ENCODE peak calls at places on chromosomes 5 and 9, in nine cellular contexts. T, G, A, R, D, L, P, Y and I are unnamed samples.

GRCh38 chr5:74027732-74028338 is 401.8 kb downstream of the ARHGEF28 start:
- DNase-seq in T (no peak), G (no peak), A (no peak), R (no peak), D (no peak), L (no peak), P (no peak), Y (no peak), I (no peak)

GRCh38 chr5:99589424-99589823 is 660.6 kb upstream of the CHD1 start:
- DNase-seq in T (no peak), G (no peak), A (no peak), R (no peak), D (no peak), L (no peak), P (no peak), Y (no peak), I (no peak)

GRCh38 chr9:14366071-14366470 is 52.1 kb upstream of the NFIB start:
- DNase-seq in T (no peak), G (peak), A (peak), R (no peak), D (peak), L (no peak), P (no peak), Y (no peak), I (peak)

GRCh38 chr5:154818459-154819116 is 31.8 kb downstream of the FAXDC2 start:
- DNase-seq in T (peak), G (no peak), A (no peak), R (no peak), D (no peak), L (no peak), P (no peak), Y (no peak), I (no peak)

GRCh38 chr5:112294126-112294525 is 125.0 kb downstream of the EPB41L4A start:
- DNase-seq in T (no peak), G (no peak), A (no peak), R (no peak), D (no peak), L (no peak), P (no peak), Y (no peak), I (no peak)

GRCh38 chr9:114027901-114028465 is 50.1 kb downstream of the AMBP start:
- DNase-seq in T (no peak), G (no peak), A (no peak), R (no peak), D (no peak), L (no peak), P (no peak), Y (no peak), I (no peak)

GRCh38 chr5:179318193-179318955 is 26.9 kb downstream of the ADAMTS2 start:
- DNase-seq in T (no peak), G (no peak), A (no peak), R (no peak), D (no peak), L (no peak), P (no peak), Y (no peak), I (no peak)

GRCh38 chr5:139137703-139138102 is 60.5 kb downstream of the SIL1 start:
- DNase-seq in T (peak), G (peak), A (peak), R (no peak), D (no peak), L (no peak), P (peak), Y (peak), I (no peak)

GRCh38 chr5:151251001-151251551 is 1.9 kb upstream of the GM2A start:
- DNase-seq in T (no peak), G (no peak), A (no peak), R (no peak), D (no peak), L (no peak), P (peak), Y (no peak), I (no peak)

GRCh38 chr5:134851307-134851923 is 5.6 kb downstream of the C5orf24 start:
- DNase-seq in T (peak), G (peak), A (peak), R (no peak), D (peak), L (no peak), P (peak), Y (no peak), I (no peak)

DNA sequence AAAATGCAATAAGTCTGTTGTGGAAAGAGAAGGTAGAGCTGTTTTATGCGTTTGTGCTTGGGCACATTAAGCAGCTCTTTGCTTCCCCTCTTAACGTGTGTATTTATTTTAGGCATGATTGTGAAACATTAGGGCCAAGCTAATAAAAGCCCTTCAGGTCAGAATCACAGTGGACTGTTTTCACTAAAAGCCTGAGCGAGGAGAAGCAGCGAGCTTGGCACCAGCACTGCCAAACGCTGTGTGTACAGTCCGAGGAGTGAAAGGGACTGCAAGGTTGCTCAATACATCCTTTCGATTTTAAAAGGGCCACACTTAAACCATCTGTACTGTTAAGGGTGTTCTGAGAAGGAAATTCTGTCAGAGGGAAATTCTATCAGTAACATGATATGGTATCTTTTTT is 107.2 kb upstream of the CKMT2 start:
- DNase-seq in T (peak), G (no peak), A (no peak), R (no peak), D (no peak), L (no peak), P (no peak), Y (peak), I (no peak)
- H3K4me3 ChIP-seq in T (no peak), G (no peak), A (no peak), R (no peak), D (no peak), L (no peak), P (no peak), Y (no peak), I (no peak)

GRCh38 chr9:129888809-129889460 is 53.7 kb downstream of the USP20 start:
- DNase-seq in T (no peak), G (no peak), A (no peak), R (no peak), D (no peak), L (no peak), P (no peak), Y (no peak), I (no peak)

GRCh38 chr9:129888085-129888808 is 53.0 kb downstream of the USP20 start:
- DNase-seq in T (no peak), G (no peak), A (no peak), R (peak), D (no peak), L (peak), P (no peak), Y (no peak), I (no peak)

GRCh38 chr9:129889461-129889935 is 54.2 kb downstream of the USP20 start:
- DNase-seq in T (no peak), G (no peak), A (no peak), R (no peak), D (no peak), L (peak), P (no peak), Y (no peak), I (no peak)

GRCh38 chr9:129891519-129891918 is 56.3 kb downstream of the USP20 start:
- DNase-seq in T (no peak), G (no peak), A (no peak), R (no peak), D (no peak), L (peak), P (no peak), Y (no peak), I (no peak)

GRCh38 chr9:129889936-129890717 is 54.9 kb downstream of the USP20 start:
- DNase-seq in T (no peak), G (no peak), A (no peak), R (no peak), D (no peak), L (peak), P (no peak), Y (no peak), I (no peak)
- H3K4me3 ChIP-seq in T (no peak), G (no peak), A (no peak), R (peak), D (no peak), L (no peak), P (no peak), Y (no peak), I (no peak)

GRCh38 chr5:7851240-7851592 is 283 bp upstream of the CFAP90 start:
- DNase-seq in T (no peak), G (no peak), A (no peak), R (no peak), D (no peak), L (no peak), P (no peak), Y (no peak), I (no peak)

GRCh38 chr5:7849531-7850240 is 1.2 kb downstream of the CFAP90 start:
- DNase-seq in T (no peak), G (no peak), A (peak), R (no peak), D (no peak), L (no peak), P (peak), Y (no peak), I (no peak)

GRCh38 chr5:7851617-7852289 is 820 bp upstream of the CFAP90 start:
- DNase-seq in T (no peak), G (no peak), A (no peak), R (no peak), D (no peak), L (no peak), P (no peak), Y (peak), I (no peak)

GRCh38 chr5:7850241-7850532 is 746 bp downstream of the CFAP90 start:
- DNase-seq in T (no peak), G (no peak), A (no peak), R (no peak), D (no peak), L (no peak), P (no peak), Y (peak), I (no peak)

GRCh38 chr5:7850533-7851239 is at the start of gene CFAP90:
- DNase-seq in T (peak), G (peak), A (peak), R (peak), D (no peak), L (no peak), P (peak), Y (peak), I (no peak)
- H3K4me3 ChIP-seq in T (peak), G (peak), A (peak), R (peak), D (peak), L (no peak), P (peak), Y (peak), I (peak)

GRCh38 chr9:91307279-91307678 is 54.4 kb downstream of the AUH start:
- DNase-seq in T (no peak), G (no peak), A (no peak), R (no peak), D (no peak), L (no peak), P (no peak), Y (no peak), I (no peak)
- H3K4me3 ChIP-seq in T (no peak), G (no peak), A (no peak), R (no peak), D (no peak), L (no peak), P (no peak), Y (no peak), I (no peak)

GRCh38 chr5:39284552-39284951 is 65.2 kb upstream of the FYB1 start:
- DNase-seq in T (no peak), G (no peak), A (no peak), R (no peak), D (no peak), L (no peak), P (no peak), Y (no peak), I (no peak)
- H3K4me3 ChIP-seq in T (no peak), G (no peak), A (no peak), R (no peak), D (no peak), L (no peak), P (no peak), Y (no peak), I (no peak)

GRCh38 chr9:135075234-135076142 is 12.0 kb upstream of the OLFM1 start:
- DNase-seq in T (no peak), G (no peak), A (peak), R (peak), D (no peak), L (no peak), P (no peak), Y (peak), I (no peak)
- H3K4me3 ChIP-seq in T (no peak), G (no peak), A (peak), R (peak), D (peak), L (no peak), P (no peak), Y (peak), I (no peak)

GRCh38 chr9:95876595-95876994 is 1.1 kb downstream of the ERCC6L2 start:
- DNase-seq in T (no peak), G (no peak), A (peak), R (no peak), D (no peak), L (no peak), P (no peak), Y (no peak), I (no peak)

GRCh38 chr9:95874303-95874988 is 1.0 kb upstream of the ERCC6L2 start:
- DNase-seq in T (no peak), G (no peak), A (peak), R (no peak), D (no peak), L (no peak), P (peak), Y (no peak), I (no peak)

GRCh38 chr9:95874989-95875304 is 544 bp upstream of the ERCC6L2 start:
- DNase-seq in T (peak), G (no peak), A (peak), R (peak), D (no peak), L (peak), P (peak), Y (no peak), I (no peak)

GRCh38 chr9:95876138-95876444 is 600 bp downstream of the ERCC6L2 start:
- DNase-seq in T (no peak), G (no peak), A (no peak), R (no peak), D (no peak), L (no peak), P (no peak), Y (no peak), I (no peak)

GRCh38 chr9:95875305-95876137 is at the start of gene ERCC6L2:
- DNase-seq in T (peak), G (peak), A (peak), R (peak), D (peak), L (peak), P (peak), Y (peak), I (peak)
- H3K4me3 ChIP-seq in T (no peak), G (no peak), A (no peak), R (no peak), D (no peak), L (no peak), P (no peak), Y (no peak), I (no peak)

GRCh38 chr5:32280656-32281081 is 32.1 kb downstream of the MTMR12 start:
- DNase-seq in T (no peak), G (no peak), A (no peak), R (no peak), D (no peak), L (no peak), P (no peak), Y (no peak), I (no peak)
- H3K4me3 ChIP-seq in T (no peak), G (no peak), A (no peak), R (no peak), D (no peak), L (no peak), P (no peak), Y (no peak), I (no peak)